ENCODE peak calls at places on chromosomes 2 and 18, in four cellular contexts. Q is PC-3, Z is NCI-H774, M is mammary epithelial cell. E is an unnamed sample.

GRCh38 chr2:70944291-70944690 is 8.6 kb downstream of the ATP6V1B1 start:
- DNase-seq in Z (no peak), M (no peak), Q (no peak), E (no peak)

GRCh38 chr2:125696573-125696972 is 959.4 kb upstream of the GYPC start:
- DNase-seq in M (no peak), Q (peak; percentile 1), Z (peak; percentile 45), E (no peak)

GRCh38 chr2:39411186-39411944 is 25.7 kb downstream of the MAP4K3 start:
- DNase-seq in M (peak; percentile 75), Q (peak; percentile 92), Z (no peak), E (no peak)

GRCh38 chr2:164479460-164479859 is 141.8 kb downstream of the GRB14 start:
- DNase-seq in Z (peak; percentile 4), Q (peak; percentile 40), M (no peak), E (no peak)

GRCh38 chr2:64274399-64275173 is 130.4 kb upstream of the PELI1 start:
- DNase-seq in M (peak; percentile 50), Z (no peak), Q (peak; percentile 41), E (no peak)

GRCh38 chr2:118249970-118250369 is 161.7 kb downstream of the INSIG2 start:
- DNase-seq in Z (no peak), Q (peak; percentile 80), M (peak; percentile 62), E (no peak)

GRCh38 chr2:66432801-66433694 is 1.9 kb upstream of the MEIS1 start:
- DNase-seq in Q (peak; percentile 88), M (peak; percentile 93), Z (peak; percentile 94), E (no peak)

GRCh38 chr2:203022751-203023150 is 8.1 kb downstream of the NBEAL1 start:
- DNase-seq in Q (no peak), Z (no peak), M (no peak), E (no peak)

GRCh38 chr18:36075862-36076587 is 8.7 kb upstream of the RPRD1A start:
- DNase-seq in Q (peak; percentile 48), Z (peak; percentile 6), M (peak; percentile 82), E (no peak)

GRCh38 chr18:79400091-79400590 is 4.4 kb downstream of the NFATC1 start:
- DNase-seq in Z (peak; percentile 21), M (no peak), Q (peak; percentile 20), E (no peak)